ENCODE peak calls at places on chromosomes 11 and 22, in four cellular contexts. H is astrocyte of the cerebellum, V is RWPE2, W is cardiac fibroblast. A is an unnamed sample.

GRCh38 chr11:74417860-74418508 is 19.8 kb upstream of the PGM2L1 start:
- DNase-seq in H (no peak), V (no peak), W (no peak), A (no peak)

GRCh38 chr22:30889268-30889995 is 79.1 kb downstream of the MORC2 start:
- DNase-seq in H (no peak), V (no peak), W (no peak), A (no peak)

GRCh38 chr22:32880906-32881596 is 79.5 kb downstream of the TIMP3 start:
- DNase-seq in H (no peak), V (no peak), W (peak), A (no peak)

GRCh38 chr11:14310696-14311095 is 48.3 kb downstream of the RRAS2 start:
- DNase-seq in H (no peak), V (no peak), W (peak), A (no peak)

GRCh38 chr11:48063424-48063978 is 83.1 kb downstream of the PTPRJ start:
- DNase-seq in H (peak), V (no peak), W (peak), A (no peak)

GRCh38 chr11:114162719-114163123 is 103.2 kb downstream of the ZBTB16 start:
- DNase-seq in H (peak), V (peak), W (peak), A (no peak)

GRCh38 chr22:46125816-46126770 is 24.2 kb upstream of the PPARA start:
- DNase-seq in H (no peak), V (no peak), W (no peak), A (no peak)

GRCh38 chr22:29150701-29151100 is 55.0 kb upstream of the EMID1 start:
- DNase-seq in H (no peak), V (no peak), W (no peak), A (no peak)

GRCh38 chr11:83033972-83034672 is 37.6 kb downstream of the RAB30 start:
- DNase-seq in H (peak), V (no peak), W (peak), A (no peak)

GRCh38 chr11:128890543-128891409 is at the start of gene KCNJ5:
- DNase-seq in H (no peak), V (no peak), W (no peak), A (no peak)

GRCh38 chr22:42887523-42888507 is 30.7 kb upstream of the ARFGAP3 start:
- DNase-seq in H (no peak), V (no peak), W (no peak), A (no peak)

GRCh38 chr11:18236664-18237356 is at the start of gene SAA4:
- DNase-seq in H (no peak), V (no peak), W (no peak), A (no peak)

GRCh38 chr11:57424137-57424801 is 2.7 kb downstream of the SLC43A3 start:
- DNase-seq in H (no peak), V (no peak), W (no peak), A (no peak)
- H3K4me3 ChIP-seq in H (no peak), V (no peak), W (peak), A (peak)

GRCh38 chr22:37498289-37498909 is 12.2 kb upstream of the MFNG start:
- DNase-seq in H (no peak), V (no peak), W (no peak), A (no peak)
- TF ChIP-seq CTCF in H (peak), V (peak), W (peak), A (peak)

GRCh38 chr11:86115542-86116385 is 46.9 kb upstream of the PICALM start:
- DNase-seq in H (no peak), V (no peak), W (peak), A (no peak)
- H3K4me3 ChIP-seq in H (no peak), V (no peak), W (no peak), A (no peak)

DNA sequence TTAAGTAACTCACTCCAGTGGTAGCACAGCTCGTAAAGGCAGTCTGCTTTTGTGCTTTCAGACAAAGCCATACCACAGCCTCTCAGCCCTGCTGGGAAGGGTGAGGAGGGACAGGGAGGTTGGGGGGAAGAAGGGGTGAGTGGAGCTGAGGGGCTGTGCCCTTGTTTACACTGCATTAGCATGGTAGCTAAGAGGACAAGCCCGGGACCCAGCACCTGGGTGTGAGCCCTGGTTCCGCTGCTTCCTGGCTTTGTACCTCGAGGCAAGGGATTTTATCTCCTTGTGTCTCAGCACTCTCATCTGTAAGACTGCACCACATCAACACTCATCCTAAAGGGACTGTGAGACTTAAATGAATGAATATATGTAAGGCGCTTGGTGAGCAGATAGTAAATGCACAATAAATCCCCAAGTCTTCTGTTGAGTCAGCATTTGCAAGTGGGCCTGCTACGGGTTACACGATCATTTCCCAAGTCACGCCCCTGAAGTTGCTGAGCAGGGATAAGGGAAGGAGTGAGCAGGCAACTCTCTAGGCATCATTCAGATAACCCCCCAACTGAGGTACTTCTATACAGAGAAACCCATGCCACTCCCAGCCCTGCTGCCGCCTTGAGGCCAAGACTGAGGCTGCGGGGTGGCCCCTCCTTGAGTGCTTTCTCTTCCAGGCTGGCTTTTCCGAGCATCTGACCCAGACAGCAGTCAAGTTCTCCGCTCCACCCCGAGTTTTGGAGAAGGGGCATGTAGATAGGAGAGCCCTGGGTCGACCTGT is 7.5 kb downstream of the RASD2 start:
- DNase-seq in H (no peak), V (no peak), W (no peak), A (no peak)
- TF ChIP-seq CTCF in H (peak), V (peak), W (no peak), A (peak)

DNA sequence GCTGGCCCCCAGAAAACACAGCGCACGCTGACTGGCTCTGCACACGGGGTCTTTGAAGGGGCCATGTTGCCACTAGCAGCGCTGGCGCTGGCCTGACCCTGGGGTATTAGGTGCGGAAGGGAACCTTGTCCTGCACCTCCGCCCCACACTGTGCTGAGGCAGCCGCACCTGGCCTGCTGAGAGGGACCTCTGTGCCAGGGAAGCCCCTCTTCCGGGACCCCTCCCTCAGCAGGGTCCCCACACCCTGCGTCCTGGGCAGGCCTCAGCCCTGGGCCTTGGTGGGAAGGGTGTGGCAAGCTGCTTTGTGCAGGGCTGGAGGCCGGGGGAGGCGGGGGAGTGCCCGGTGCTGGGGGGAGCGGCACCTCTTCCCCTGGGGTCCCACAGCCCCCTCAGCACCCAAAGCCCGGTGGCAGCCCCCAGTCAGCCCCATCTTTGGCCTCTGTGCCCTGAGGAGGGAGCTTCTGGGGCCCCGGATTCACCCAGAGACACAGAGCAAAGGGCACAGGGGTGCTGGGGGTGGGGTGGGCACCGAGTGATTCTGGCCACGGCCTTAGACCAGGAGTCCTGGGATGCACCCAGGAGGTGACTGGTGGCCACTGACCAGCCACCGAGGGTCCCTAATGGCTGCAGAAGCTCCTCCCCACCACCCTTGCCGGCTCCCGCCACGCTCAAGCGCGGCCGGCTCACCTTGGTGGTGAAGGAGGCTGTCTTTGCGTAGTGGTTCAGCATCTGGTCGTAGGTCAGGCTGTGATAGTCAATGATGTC is 11.4 kb downstream of the TTLL8 start:
- DNase-seq in H (no peak), V (no peak), W (no peak), A (no peak)
- H3K4me3 ChIP-seq in H (no peak), V (no peak), W (no peak), A (no peak)

GRCh38 chr11:118006153-118006534 is 19.9 kb downstream of the IL10RA start:
- DNase-seq in H (no peak), V (no peak), W (no peak), A (no peak)

GRCh38 chr11:118003456-118003855 is 17.3 kb downstream of the IL10RA start:
- DNase-seq in H (no peak), V (no peak), W (no peak), A (no peak)

GRCh38 chr11:118004543-118005223 is 18.5 kb downstream of the IL10RA start:
- DNase-seq in H (no peak), V (no peak), W (no peak), A (no peak)

GRCh38 chr11:118007040-118007439 is 20.8 kb downstream of the IL10RA start:
- DNase-seq in H (no peak), V (no peak), W (no peak), A (no peak)

GRCh38 chr11:118005224-118006152 is 19.3 kb downstream of the IL10RA start:
- DNase-seq in H (no peak), V (no peak), W (no peak), A (no peak)
- TF ChIP-seq CTCF in H (no peak), V (no peak), W (no peak), A (peak)

GRCh38 chr11:45188127-45188526 is 41.7 kb downstream of the PRDM11 start:
- DNase-seq in H (no peak), V (no peak), W (no peak), A (no peak)
- H3K4me3 ChIP-seq in H (no peak), V (no peak), W (no peak), A (no peak)

GRCh38 chr11:67275606-67276409 is 9.5 kb downstream of the GRK2 start:
- DNase-seq in H (no peak), V (peak), W (no peak), A (no peak)
- TF ChIP-seq CTCF in H (no peak), V (no peak), W (no peak), A (peak)